ENCODE peak calls at places on chromosomes 6 and 20, in eight cellular contexts. K is activated B cell treated with CpG ODN at 0.5 μM for 24 hours; Y is glutamatergic neuron; L is lung; R is CD8-positive, alpha-beta T cell; U is left ventricle myocardium inferior; X is body of pancreas; J is neural crest cell. B is an unnamed sample.

GRCh38 chr6:11763460-11764249 is 14.9 kb downstream of the ADTRP start:
- DNase-seq in L (no peak), X (no peak), J (no peak), U (no peak), Y (no peak), K (no peak), R (no peak), B (peak)

GRCh38 chr6:36033935-36034334 is 6.3 kb downstream of the MAPK14 start:
- DNase-seq in X (no peak), L (peak), R (peak), K (no peak), J (no peak), Y (no peak), U (no peak), B (peak)

GRCh38 chr20:21571841-21572690 is 58.2 kb upstream of the NKX2-2 start:
- DNase-seq in R (no peak), L (no peak), J (no peak), U (no peak), K (no peak), X (no peak), Y (no peak), B (peak)

GRCh38 chr20:15895560-15896084 is 677.6 kb downstream of the KIF16B start:
- DNase-seq in J (no peak), U (no peak), L (no peak), R (no peak), Y (no peak), K (peak), X (no peak), B (no peak)

GRCh38 chr6:157207521-157208076 is 115.7 kb downstream of the TMEM242 start:
- DNase-seq in X (no peak), U (no peak), K (no peak), Y (no peak), L (no peak), J (no peak), R (no peak), B (no peak)

GRCh38 chr6:73585566-73586415 is 65.0 kb upstream of the EEF1A1 start:
- DNase-seq in U (no peak), R (peak), L (peak), Y (no peak), J (no peak), K (no peak), X (peak), B (peak)

GRCh38 chr6:127435717-127436220 is 23.4 kb downstream of the KIAA0408 start:
- DNase-seq in K (no peak), J (no peak), U (no peak), X (no peak), R (no peak), L (no peak), Y (no peak), B (no peak)

GRCh38 chr6:4336084-4336483 is 200.7 kb upstream of the ECI2 start:
- DNase-seq in J (no peak), X (no peak), Y (no peak), L (no peak), R (no peak), K (no peak), U (no peak), B (no peak)

GRCh38 chr6:132752255-132752654 is 5.4 kb downstream of the VNN2 start:
- DNase-seq in K (no peak), X (no peak), Y (no peak), R (no peak), U (no peak), L (no peak), J (no peak), B (no peak)

GRCh38 chr20:21613512-21613911 is 92.0 kb upstream of the PAX1 start:
- DNase-seq in K (no peak), L (no peak), J (no peak), Y (no peak), R (no peak), U (no peak), X (no peak), B (no peak)

GRCh38 chr6:148776321-148776966 is 29.6 kb downstream of the UST start:
- DNase-seq in J (no peak), Y (no peak), K (no peak), U (no peak), R (no peak), X (no peak), L (no peak), B (peak)

GRCh38 chr20:59082981-59083380 is 40.4 kb upstream of the PRELID3B start:
- DNase-seq in K (no peak), X (no peak), Y (no peak), J (no peak), L (no peak), U (no peak), R (no peak), B (no peak)

GRCh38 chr6:41767112-41767946 is 12.4 kb downstream of the FRS3 start:
- DNase-seq in L (peak), Y (no peak), X (peak), J (peak), R (no peak), K (no peak), U (peak), B (peak)

GRCh38 chr6:22298393-22299010 is 1.7 kb upstream of the PRL start:
- DNase-seq in L (no peak), Y (no peak), K (no peak), J (no peak), U (no peak), X (no peak), R (no peak), B (no peak)

GRCh38 chr6:788058-788457 is 95.1 kb upstream of the EXOC2 start:
- DNase-seq in U (no peak), R (no peak), X (no peak), L (no peak), J (no peak), Y (no peak), K (no peak), B (no peak)

GRCh38 chr6:5214570-5215052 is 46.1 kb downstream of the LYRM4 start:
- DNase-seq in X (no peak), J (peak), Y (peak), L (no peak), K (peak), R (no peak), U (peak), B (peak)

GRCh38 chr20:58659841-58660240 is 8.8 kb downstream of the STX16 start:
- DNase-seq in K (no peak), L (no peak), Y (no peak), R (no peak), J (no peak), U (no peak), X (no peak), B (no peak)

GRCh38 chr20:59938221-59938620 is 1.9 kb downstream of the PPP1R3D start:
- DNase-seq in L (no peak), J (no peak), X (no peak), U (no peak), R (no peak), K (no peak), Y (no peak), B (peak)

GRCh38 chr6:47521966-47522365 is 44.4 kb downstream of the CD2AP start:
- DNase-seq in U (no peak), Y (no peak), X (no peak), J (no peak), L (no peak), R (no peak), K (no peak), B (no peak)

GRCh38 chr6:130843575-130844320 is 16.5 kb downstream of the SMLR1 start:
- DNase-seq in U (no peak), J (no peak), X (no peak), K (no peak), Y (no peak), L (no peak), R (no peak), B (peak)

GRCh38 chr20:48354320-48355263 is 473.2 kb downstream of the PREX1 start:
- DNase-seq in R (no peak), U (no peak), K (no peak), J (no peak), Y (no peak), L (no peak), X (no peak), B (no peak)

GRCh38 chr6:156780962-156781705 is 4.0 kb downstream of the ARID1B start:
- DNase-seq in J (no peak), X (no peak), L (no peak), K (no peak), U (no peak), Y (no peak), R (no peak), B (no peak)

DNA sequence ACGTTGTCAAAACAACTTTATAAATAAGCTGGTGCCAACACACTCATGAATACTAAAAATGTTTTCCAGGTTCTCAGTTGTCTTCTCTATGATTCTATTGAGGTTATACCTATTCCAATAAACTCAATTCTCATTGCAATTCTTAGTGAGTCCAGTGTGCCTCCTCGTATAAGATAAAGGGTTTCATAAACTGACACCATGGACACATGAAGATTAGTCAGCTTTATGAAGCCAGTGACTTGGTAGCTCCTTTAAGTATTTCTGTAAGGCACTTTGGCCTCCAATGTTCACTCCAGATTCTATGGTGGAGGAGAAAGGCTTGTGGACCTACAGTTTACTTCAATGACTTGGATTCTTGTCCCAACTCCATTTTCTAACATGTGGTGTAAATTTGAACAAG is 521.3 kb upstream of the JARID2 start:
- DNase-seq in L (no peak), J (no peak), K (no peak), U (no peak), R (no peak), X (no peak), Y (no peak), B (no peak)
- TF ChIP-seq CTCF in L (no peak), J (no peak), K (no peak), U (no peak), R (no peak), X (no peak), Y (no peak), B (no peak)

GRCh38 chr20:4011226-4011975 is 4.0 kb downstream of the RNF24 start:
- DNase-seq in K (no peak), Y (no peak), R (no peak), U (no peak), X (no peak), L (no peak), J (no peak), B (no peak)
- TF ChIP-seq CTCF in K (no peak), Y (no peak), R (no peak), U (no peak), X (no peak), L (no peak), J (no peak), B (no peak)

GRCh38 chr6:78436335-78436734 is 431.0 kb upstream of the IRAK1BP1 start:
- DNase-seq in L (no peak), J (no peak), R (no peak), X (no peak), K (no peak), Y (no peak), U (no peak), B (peak)
- TF ChIP-seq CTCF in L (no peak), J (peak), R (no peak), X (no peak), K (no peak), Y (peak), U (no peak), B (peak)

GRCh38 chr20:44006578-44006977 is 91.9 kb downstream of the TOX2 start:
- DNase-seq in K (no peak), X (no peak), J (no peak), U (no peak), L (no peak), Y (no peak), R (no peak), B (no peak)
- TF ChIP-seq CTCF in K (no peak), X (no peak), J (no peak), U (no peak), L (no peak), Y (no peak), R (no peak), B (no peak)

GRCh38 chr20:52104546-52105044 is 87.0 kb downstream of the ZFP64 start:
- DNase-seq in K (no peak), X (no peak), J (no peak), R (no peak), L (no peak), U (no peak), Y (peak), B (peak)

GRCh38 chr20:52103469-52103910 is 88.1 kb downstream of the ZFP64 start:
- DNase-seq in J (no peak), K (no peak), U (no peak), X (no peak), Y (no peak), R (no peak), L (no peak), B (peak)

GRCh38 chr20:52105045-52105572 is 86.5 kb downstream of the ZFP64 start:
- DNase-seq in K (no peak), U (no peak), R (no peak), Y (peak), L (no peak), X (peak), J (no peak), B (peak)

GRCh38 chr20:52103911-52104545 is 87.6 kb downstream of the ZFP64 start:
- DNase-seq in U (no peak), J (no peak), R (no peak), X (no peak), K (no peak), Y (peak), L (no peak), B (peak)

GRCh38 chr20:52105573-52106422 is 85.8 kb downstream of the ZFP64 start:
- DNase-seq in R (no peak), J (peak), L (no peak), Y (peak), K (no peak), U (no peak), X (no peak), B (peak)
- TF ChIP-seq CTCF in R (no peak), J (peak), L (no peak), Y (no peak), K (no peak), U (no peak), X (no peak), B (peak)

GRCh38 chr6:113732384-113732966 is 124.7 kb upstream of the MARCKS start:
- DNase-seq in R (no peak), Y (peak), U (peak), J (peak), L (no peak), X (peak), K (no peak), B (peak)
- TF ChIP-seq CTCF in R (no peak), Y (peak), U (peak), J (no peak), L (no peak), X (no peak), K (no peak), B (no peak)

DNA sequence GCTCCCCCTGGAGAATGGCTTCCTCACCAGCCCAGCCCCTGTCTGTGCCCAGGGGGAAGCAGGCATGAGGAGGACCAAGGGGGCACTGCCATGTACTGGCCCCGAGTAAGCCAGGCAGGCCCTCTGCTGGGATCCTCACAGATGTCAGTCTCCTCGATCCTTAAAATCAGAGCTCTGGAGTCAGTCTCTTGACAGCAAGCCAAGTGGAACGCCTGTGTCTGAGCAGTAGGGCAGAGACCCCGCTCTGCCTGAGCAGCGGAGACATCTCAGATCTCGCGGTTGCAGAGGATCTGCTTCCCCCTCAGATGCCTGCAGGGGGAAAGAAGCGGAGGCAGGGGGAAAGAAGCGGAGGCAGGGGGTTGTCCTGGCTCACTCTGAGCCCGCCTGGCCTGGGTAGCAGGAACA is 92.6 kb downstream of the SNX5 start:
- DNase-seq in X (no peak), U (no peak), Y (no peak), R (no peak), L (no peak), J (no peak), K (no peak), B (no peak)
- TF ChIP-seq CTCF in X (no peak), U (no peak), Y (no peak), R (no peak), L (no peak), J (no peak), K (no peak), B (no peak)